ENCODE peak calls at places on chromosomes 7 and 10, in eight cellular contexts. S, U, B, K, G, V, W and Q are unnamed samples. For H3K36me3, the result is how much of the 10 kb centered on the place peaks cover.

GRCh38 chr10:33143160-33143728 is 185.2 kb upstream of the ITGB1 start:
- DNase-seq in B (no peak), K (no peak), V (no peak), G (peak), W (no peak), S (no peak), U (no peak), Q (no peak)

GRCh38 chr7:131424219-131424822 is 96.6 kb downstream of the MKLN1 start:
- DNase-seq in S (no peak), U (no peak), V (no peak), W (no peak), K (no peak), G (no peak), B (no peak), Q (no peak)

GRCh38 chr10:33716461-33717267 is 382.2 kb upstream of the NRP1 start:
- DNase-seq in V (no peak), U (no peak), S (no peak), K (no peak), G (no peak), B (no peak), W (no peak), Q (no peak)

GRCh38 chr7:108045154-108045553 is 42.2 kb upstream of the LAMB1 start:
- DNase-seq in V (no peak), K (no peak), B (no peak), U (no peak), G (no peak), W (no peak), S (no peak), Q (no peak)

GRCh38 chr7:20229652-20230500 is 12.7 kb upstream of the MACC1 start:
- DNase-seq in V (peak), G (no peak), S (no peak), W (no peak), B (no peak), K (no peak), U (no peak), Q (no peak)

GRCh38 chr7:64174941-64175340 is 32.1 kb upstream of the ZNF735 start:
- DNase-seq in V (no peak), G (no peak), B (no peak), S (no peak), U (no peak), K (no peak), W (no peak), Q (no peak)

GRCh38 chr7:43137811-43138210 is 25.4 kb downstream of the HECW1 start:
- DNase-seq in S (no peak), K (no peak), G (no peak), B (no peak), W (no peak), V (no peak), U (no peak), Q (no peak)

GRCh38 chr7:64999165-65000004 is 7.1 kb downstream of the ERV3-1 start:
- DNase-seq in U (peak), B (no peak), V (no peak), G (no peak), K (no peak), S (no peak), W (no peak), Q (no peak)

GRCh38 chr10:113216068-113216467 is 266.0 kb downstream of the TCF7L2 start:
- DNase-seq in S (no peak), V (no peak), U (no peak), G (no peak), K (no peak), B (no peak), W (no peak), Q (no peak)

GRCh38 chr7:16652888-16653287 is 6.9 kb downstream of the BZW2 start:
- DNase-seq in V (no peak), S (no peak), B (peak), K (no peak), G (no peak), W (peak), U (no peak), Q (no peak)

GRCh38 chr10:122689146-122689807 is 10.4 kb downstream of the C10orf120 start:
- DNase-seq in V (no peak), U (no peak), G (no peak), B (no peak), W (no peak), S (no peak), K (no peak), Q (no peak)

GRCh38 chr7:7868245-7868899 is 100.2 kb upstream of the GLCCI1 start:
- DNase-seq in B (no peak), K (peak), U (no peak), W (no peak), G (peak), S (no peak), V (no peak), Q (no peak)

GRCh38 chr7:12692479-12693259 is 5.2 kb downstream of the ARL4A start:
- DNase-seq in B (no peak), G (no peak), U (no peak), S (no peak), W (no peak), V (no peak), K (no peak), Q (no peak)
- TF ChIP-seq CTCF in B (no peak), G (no peak), U (no peak), S (no peak), W (no peak), V (no peak), K (no peak), Q (no peak)

GRCh38 chr7:143876218-143876617 is 25.8 kb downstream of the TCAF1 start:
- DNase-seq in G (no peak), S (no peak), U (no peak), W (no peak), K (no peak), V (no peak), B (no peak), Q (no peak)

GRCh38 chr7:143882611-143883078 is 19.3 kb downstream of the TCAF1 start:
- DNase-seq in W (peak), G (peak), B (no peak), S (peak), K (peak), U (peak), V (peak), Q (peak)

GRCh38 chr7:143877076-143877475 is 24.9 kb downstream of the TCAF1 start:
- DNase-seq in B (no peak), W (no peak), V (no peak), S (no peak), G (no peak), K (no peak), U (no peak), Q (no peak)

GRCh38 chr7:143882020-143882610 is 19.9 kb downstream of the TCAF1 start:
- DNase-seq in W (peak), U (peak), B (no peak), V (peak), K (peak), G (peak), S (peak), Q (no peak)

DNA sequence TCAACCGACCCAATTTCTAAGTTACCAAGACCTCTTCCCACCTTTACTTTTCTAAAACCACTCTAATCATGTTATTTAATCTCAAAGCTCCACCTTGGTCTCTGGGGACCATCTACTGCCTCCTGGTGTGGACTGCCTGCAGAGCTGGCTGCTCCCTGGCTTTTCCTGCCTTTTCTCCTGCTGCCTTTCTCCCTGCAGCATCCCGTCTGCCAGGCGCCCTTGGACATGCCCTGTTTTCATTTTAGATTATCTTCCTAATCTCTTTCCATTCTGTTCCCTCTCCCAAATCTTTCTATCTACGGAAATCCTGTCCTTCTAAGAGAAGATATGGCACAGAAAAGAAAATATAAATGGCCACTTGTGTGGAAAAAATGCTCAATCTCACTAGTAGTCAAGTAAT is 23.1 kb downstream of the TCAF1 start:
- DNase-seq in V (no peak), W (no peak), B (no peak), G (no peak), K (no peak), U (no peak), S (no peak), Q (no peak)
- H3K36me3 ChIP-seq in V (under half), W (under half), B (under half), G (under half), K (under half), U (under half), S (under half), Q (under half)

DNA sequence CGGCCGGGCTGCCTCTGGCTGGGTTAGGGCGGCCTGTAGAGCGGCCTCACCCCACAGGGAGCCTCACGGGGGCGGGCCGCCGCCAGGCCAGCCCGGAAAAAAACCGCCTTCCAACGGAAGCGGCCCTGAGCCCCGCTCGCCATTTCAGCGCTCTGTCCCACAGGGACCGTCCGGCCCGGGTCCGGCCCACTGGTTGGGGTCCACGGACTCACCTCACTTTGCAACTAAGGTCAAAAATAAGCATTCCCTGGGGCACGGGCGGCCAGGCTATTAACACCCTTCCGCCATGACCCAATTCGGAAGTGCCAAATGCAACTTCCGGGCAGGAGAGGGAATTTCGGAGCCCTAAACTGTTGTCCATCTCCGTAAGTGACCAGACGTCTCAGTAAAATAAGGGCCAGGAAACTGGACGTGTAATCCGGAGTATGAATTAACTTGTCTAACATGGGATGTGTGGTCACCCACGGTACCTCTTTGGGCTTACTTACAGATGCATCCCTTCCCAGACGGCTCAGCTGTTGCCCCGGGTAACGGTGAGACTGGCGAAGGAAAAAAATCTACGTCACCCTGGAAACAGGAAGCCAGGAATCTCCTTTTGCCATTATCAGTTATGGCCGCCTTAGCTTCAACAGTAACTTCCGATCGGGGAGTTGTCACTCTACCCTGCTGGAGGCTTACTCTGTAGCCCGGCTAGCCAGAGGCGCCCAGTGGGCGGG is at the start of gene BBIP1:
- DNase-seq in W (no peak), K (no peak), B (no peak), U (no peak), G (no peak), S (no peak), V (no peak), Q (no peak)
- TF ChIP-seq POLR2A in W (peak), K (peak), B (peak), U (peak), G (peak), S (peak), V (peak), Q (peak)

GRCh38 chr10:114819313-114819712 is 2.3 kb upstream of the FHIP2A start:
- DNase-seq in G (no peak), B (no peak), W (no peak), V (no peak), S (no peak), U (no peak), K (no peak), Q (no peak)

GRCh38 chr10:114824396-114824795 is 2.8 kb downstream of the FHIP2A start:
- DNase-seq in V (no peak), S (no peak), U (no peak), K (no peak), B (no peak), W (no peak), G (no peak), Q (no peak)

GRCh38 chr10:114821293-114821914 is at the start of gene FHIP2A:
- DNase-seq in U (peak), K (peak), W (peak), B (peak), G (peak), S (peak), V (peak), Q (peak)

GRCh38 chr10:114822771-114823463 is 1.3 kb downstream of the FHIP2A start:
- DNase-seq in V (no peak), K (no peak), G (no peak), S (no peak), U (no peak), W (no peak), B (no peak), Q (no peak)

DNA sequence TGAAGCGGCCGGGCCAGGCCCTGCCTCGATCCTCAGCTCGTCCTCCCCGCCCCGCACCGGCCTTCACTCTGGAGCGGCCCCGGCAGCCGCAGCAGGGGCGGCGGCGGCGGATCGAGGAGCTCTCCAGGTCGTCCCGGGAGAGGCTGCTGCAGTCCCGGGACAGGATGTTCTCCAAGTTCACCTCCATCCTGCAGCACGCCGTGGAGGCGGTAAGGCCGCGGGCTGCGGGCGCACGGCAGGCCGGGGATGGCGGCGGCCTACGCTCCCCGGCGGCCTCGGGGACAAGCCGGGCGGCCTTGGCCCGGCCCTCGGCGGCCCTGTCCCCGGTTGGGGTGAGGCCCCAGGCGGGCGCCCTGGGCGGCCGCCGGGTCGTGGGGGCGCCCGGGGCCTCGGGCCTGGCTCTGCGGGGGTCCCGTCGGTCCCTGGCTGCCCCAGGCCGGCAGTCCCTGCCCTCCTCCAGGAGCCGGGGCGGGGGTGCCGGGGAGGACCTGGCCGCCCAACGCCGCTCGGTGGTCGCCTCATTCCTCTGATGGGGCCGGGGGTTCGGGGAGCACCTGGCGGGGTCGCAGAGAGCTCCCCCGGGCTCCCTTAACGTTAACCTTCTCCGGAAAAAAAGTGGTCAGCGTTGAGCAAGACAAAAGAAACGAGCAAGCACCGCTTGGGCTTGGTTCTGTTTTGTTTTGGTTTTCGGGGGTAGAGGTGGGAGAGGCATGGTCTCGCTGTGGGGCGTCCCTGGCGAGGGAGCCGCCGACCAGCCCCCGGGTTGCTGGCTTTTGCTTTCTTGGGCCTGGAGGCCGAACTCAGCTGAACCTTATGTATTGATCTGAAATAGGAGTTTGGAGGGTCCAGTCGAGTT is 563 bp downstream of the FHIP2A start:
- DNase-seq in K (peak), W (peak), G (peak), V (peak), U (peak), S (peak), B (peak), Q (peak)
- TF ChIP-seq CTCF in K (no peak), W (no peak), G (no peak), V (no peak), U (no peak), S (peak), B (no peak), Q (no peak)

GRCh38 chr7:158663428-158663741 is 41.2 kb downstream of the NCAPG2 start:
- DNase-seq in G (no peak), V (no peak), K (no peak), S (no peak), B (no peak), U (no peak), W (no peak), Q (no peak)

GRCh38 chr7:158658475-158658874 is 46.1 kb downstream of the NCAPG2 start:
- DNase-seq in S (no peak), U (no peak), G (no peak), B (no peak), K (no peak), V (no peak), W (no peak), Q (no peak)

GRCh38 chr7:158657189-158657746 is 47.3 kb downstream of the NCAPG2 start:
- DNase-seq in G (no peak), B (no peak), U (no peak), W (no peak), V (no peak), S (no peak), K (no peak), Q (no peak)

GRCh38 chr7:158664406-158664805 is 40.2 kb downstream of the NCAPG2 start:
- DNase-seq in V (no peak), G (no peak), K (no peak), U (no peak), B (no peak), S (no peak), W (no peak), Q (no peak)

DNA sequence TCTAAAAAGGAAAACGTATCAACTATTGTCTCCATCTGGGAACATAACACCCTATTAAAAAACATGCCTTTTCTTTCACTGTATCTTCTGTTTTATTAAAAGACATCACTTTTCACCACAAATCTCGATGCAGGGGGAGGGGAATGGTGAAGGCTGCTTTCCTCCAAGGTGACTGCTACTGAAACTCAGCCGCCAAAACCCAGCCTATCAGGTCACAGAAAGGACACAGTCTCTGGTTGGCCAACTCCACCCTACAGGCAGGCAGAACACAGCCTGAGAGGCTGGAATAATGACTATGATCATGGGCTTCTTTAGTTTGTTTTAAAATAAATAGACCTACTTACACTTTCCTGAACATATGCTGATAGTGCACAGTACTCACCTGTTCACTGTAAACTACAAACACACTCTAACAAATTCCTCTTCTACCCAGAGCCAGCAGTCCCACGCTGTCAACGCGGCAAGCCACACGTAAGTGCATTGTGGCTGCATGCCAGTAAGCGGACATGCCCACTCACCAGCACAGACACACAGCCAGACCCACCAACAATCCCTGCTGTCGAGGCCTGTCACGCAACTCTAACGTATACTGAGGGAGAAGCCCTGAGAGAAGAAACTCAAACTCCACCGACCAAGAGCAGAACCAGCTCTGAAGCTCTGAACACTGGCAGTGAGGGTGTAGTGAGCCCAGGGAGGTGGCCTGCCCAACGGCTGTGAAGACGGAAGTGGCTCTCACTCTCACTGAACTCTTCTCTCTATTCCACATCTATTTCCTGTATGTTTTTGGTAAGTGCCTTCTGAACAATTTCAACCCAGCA is 41.8 kb downstream of the NCAPG2 start:
- DNase-seq in K (no peak), U (no peak), V (no peak), W (peak), G (no peak), S (no peak), B (no peak), Q (no peak)
- H3K36me3 ChIP-seq in K (under half), U (under half), V (under half), W (under half), G (under half), S (under half), B (under half), Q (under half)

GRCh38 chr10:30188567-30189253 is 129.3 kb upstream of the JCAD start:
- DNase-seq in U (no peak), K (peak), B (no peak), W (no peak), S (no peak), V (no peak), G (no peak), Q (no peak)

GRCh38 chr10:30186371-30186875 is 127.0 kb upstream of the JCAD start:
- DNase-seq in K (peak), W (peak), G (no peak), U (peak), V (no peak), S (peak), B (no peak), Q (peak)

GRCh38 chr10:30187010-30187409 is 127.6 kb upstream of the JCAD start:
- DNase-seq in B (no peak), U (no peak), W (no peak), G (no peak), V (no peak), S (no peak), K (no peak), Q (no peak)

GRCh38 chr10:30189254-30189583 is 129.8 kb upstream of the JCAD start:
- DNase-seq in W (no peak), S (no peak), K (no peak), B (no peak), U (no peak), V (no peak), G (no peak), Q (no peak)

GRCh38 chr10:30188101-30188500 is 128.7 kb upstream of the JCAD start:
- DNase-seq in V (no peak), B (no peak), U (no peak), S (no peak), K (peak), G (no peak), W (no peak), Q (no peak)
- TF ChIP-seq POLR2A in V (no peak), B (no peak), U (no peak), S (no peak), K (no peak), G (no peak), W (no peak), Q (no peak)

DNA sequence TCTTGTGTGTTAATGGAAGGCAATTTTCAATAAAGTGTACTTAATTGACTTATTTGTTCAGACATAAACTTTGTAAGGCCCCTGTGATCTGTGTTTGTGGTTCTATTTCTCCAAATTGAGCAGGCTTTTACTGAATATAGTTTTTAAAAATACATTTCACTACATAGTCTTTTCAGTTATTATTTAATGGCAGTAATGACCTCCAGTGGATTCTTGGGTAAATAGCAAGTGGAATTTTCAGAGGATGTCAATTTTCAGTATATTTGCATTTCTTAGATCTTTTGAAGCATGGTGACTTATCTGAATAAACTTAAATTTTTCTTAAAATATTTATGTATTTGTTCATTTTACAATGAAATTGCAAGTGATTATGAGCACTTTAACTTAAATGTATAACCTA is 203.1 kb upstream of the PCLO start:
- DNase-seq in S (no peak), V (no peak), U (no peak), K (no peak), W (no peak), B (no peak), G (no peak), Q (no peak)
- TF ChIP-seq CTCF in S (no peak), V (no peak), U (no peak), K (no peak), W (no peak), B (no peak), G (no peak), Q (peak)